ENCODE peak calls at places on chromosomes 5 and 9, in four cellular contexts. E, X, D and U are unnamed samples.

GRCh38 chr9:93827545-93828330 is 127.4 kb downstream of the BARX1 start:
- DNase-seq in X (no peak), E (peak; percentile 26), D (peak; percentile 89), U (peak; percentile 24)

GRCh38 chr5:107418071-107418470 is 252.7 kb downstream of the EFNA5 start:
- DNase-seq in D (peak; percentile 50), E (no peak), X (no peak), U (no peak)

GRCh38 chr9:94655739-94656138 is 16.4 kb upstream of the FBP1 start:
- DNase-seq in E (peak; percentile 13), D (no peak), X (no peak), U (no peak)

GRCh38 chr9:91211919-91212318 is 149.8 kb downstream of the AUH start:
- DNase-seq in E (no peak), X (peak; percentile 41), D (no peak), U (no peak)

GRCh38 chr5:4375640-4376039 is 764.5 kb upstream of the ADAMTS16 start:
- DNase-seq in E (no peak), D (peak; percentile 58), X (no peak), U (no peak)

GRCh38 chr5:134129411-134130238 is 15.1 kb downstream of the TCF7 start:
- DNase-seq in D (no peak), E (no peak), X (peak; percentile 52), U (no peak)

GRCh38 chr5:36242534-36243144 is 914 bp upstream of the NADK2 start:
- DNase-seq in D (peak; percentile 1), E (no peak), X (peak; percentile 3), U (no peak)

GRCh38 chr5:103801681-103802080 is 239.1 kb upstream of the NUDT12 start:
- DNase-seq in E (no peak), X (no peak), D (no peak), U (no peak)

GRCh38 chr5:62606878-62607277 is 28.3 kb downstream of the LRRC70 start:
- DNase-seq in E (no peak), X (no peak), D (no peak), U (no peak)

GRCh38 chr9:99040254-99040653 is 64.7 kb upstream of the TGFBR1 start:
- DNase-seq in D (no peak), X (no peak), E (no peak), U (no peak)

GRCh38 chr9:103242025-103242424 is 246.9 kb downstream of the CYLC2 start:
- DNase-seq in E (no peak), X (no peak), D (peak; percentile 62), U (peak; percentile 14)

GRCh38 chr5:143916441-143916840 is 104.5 kb downstream of the HMHB1 start:
- DNase-seq in D (no peak), E (no peak), X (no peak), U (no peak)

GRCh38 chr9:88782931-88783451 is 208.3 kb upstream of the S1PR3 start:
- DNase-seq in D (no peak), E (no peak), X (no peak), U (peak; percentile 40)

GRCh38 chr9:96331236-96331947 is 29.4 kb upstream of the HSD17B3 start:
- DNase-seq in X (no peak), E (no peak), D (no peak), U (peak; percentile 11)

GRCh38 chr5:31270396-31270795 is 76.9 kb downstream of the CDH6 start:
- DNase-seq in E (no peak), X (no peak), D (peak; percentile 43), U (no peak)

GRCh38 chr5:163079618-163080017 is 357.8 kb upstream of the CCNG1 start:
- DNase-seq in X (no peak), D (no peak), E (no peak), U (no peak)

GRCh38 chr5:72079288-72079687 is 28.0 kb upstream of the MAP1B start:
- DNase-seq in D (peak; percentile 37), X (no peak), E (no peak), U (no peak)

GRCh38 chr5:36888303-36888702 is 11.7 kb downstream of the NIPBL start:
- DNase-seq in E (no peak), D (no peak), X (no peak), U (no peak)

GRCh38 chr5:110623875-110624274 is 102.6 kb downstream of the TMEM232 start:
- DNase-seq in E (no peak), D (peak; percentile 35), X (no peak), U (no peak)

GRCh38 chr5:171205375-171205774 is 103.7 kb upstream of the TLX3 start:
- DNase-seq in D (no peak), X (no peak), E (no peak), U (no peak)

GRCh38 chr5:54457094-54457531 is 1.6 kb downstream of the HSPB3 start:
- DNase-seq in E (no peak), D (peak; percentile 77), X (no peak), U (peak; percentile 19)

GRCh38 chr5:55360190-55360589 is 52.4 kb downstream of the MTREX start:
- DNase-seq in D (no peak), E (no peak), X (no peak), U (peak; percentile 70)

GRCh38 chr9:3285365-3286161 is 240.2 kb downstream of the RFX3 start:
- DNase-seq in D (peak; percentile 22), E (no peak), X (no peak), U (peak; percentile 3)

GRCh38 chr9:27499481-27499880 is 24.6 kb upstream of the IFNK start:
- DNase-seq in X (no peak), E (no peak), D (no peak), U (peak; percentile 91)

GRCh38 chr5:20972419-20972925 is 984.5 kb upstream of the CDH18 start:
- DNase-seq in X (no peak), E (peak; percentile 12), D (peak; percentile 58), U (peak; percentile 62)

GRCh38 chr5:147519380-147519779 is 9.5 kb upstream of the DPYSL3 start:
- DNase-seq in E (no peak), D (no peak), X (no peak), U (no peak)

GRCh38 chr5:37206733-37207132 is 42.4 kb downstream of the CPLANE1 start:
- DNase-seq in X (no peak), D (no peak), E (no peak), U (no peak)

GRCh38 chr5:33806736-33807442 is 84.9 kb downstream of the ADAMTS12 start:
- DNase-seq in D (peak; percentile 62), X (no peak), E (no peak), U (peak; percentile 87)

GRCh38 chr5:138466900-138467710 is 1.8 kb downstream of the EGR1 start:
- DNase-seq in E (no peak), X (no peak), D (peak; percentile 35), U (peak; percentile 30)

GRCh38 chr9:104553261-104553660 is 15.7 kb upstream of the OR13C8 start:
- DNase-seq in X (no peak), D (no peak), E (no peak), U (no peak)

GRCh38 chr9:100432736-100433135 is 5.8 kb downstream of the MSANTD3 start:
- DNase-seq in X (no peak), E (no peak), D (no peak), U (no peak)

GRCh38 chr5:143987264-143987663 is 175.3 kb downstream of the HMHB1 start:
- DNase-seq in E (no peak), X (no peak), D (no peak), U (no peak)

GRCh38 chr9:134360897-134361296 is 34.6 kb downstream of the RXRA start:
- DNase-seq in X (no peak), D (no peak), E (no peak), U (peak; percentile 68)